ENCODE peak calls at places on chromosomes 2 and 18, in four cellular contexts. I is K562, D is WTC11, N is GM12878. Z is an unnamed sample.

GRCh38 chr2:68124321-68124720 is 33.4 kb upstream of the PNO1 start:
- DNase-seq in N (no peak), I (no peak), D (no peak), Z (no peak)

GRCh38 chr2:149827585-149828156 is 240.1 kb upstream of the MMADHC start:
- DNase-seq in I (no peak), D (no peak), N (no peak), Z (no peak)

GRCh38 chr2:199395311-199395710 is 62.4 kb downstream of the SATB2 start:
- DNase-seq in I (no peak), D (no peak), N (no peak), Z (no peak)

GRCh38 chr2:6906165-6906751 is 11.0 kb upstream of the RNF144A start:
- DNase-seq in N (no peak), I (no peak), D (no peak), Z (no peak)

GRCh38 chr18:3717626-3718025 is 267.7 kb downstream of the TGIF1 start:
- DNase-seq in I (no peak), D (no peak), N (no peak), Z (no peak)

GRCh38 chr2:23394700-23395099 is 9.7 kb downstream of the KLHL29 start:
- DNase-seq in D (no peak), I (no peak), N (no peak), Z (no peak)

GRCh38 chr2:12797815-12798214 is 81.1 kb downstream of the TRIB2 start:
- DNase-seq in I (no peak), D (no peak), N (no peak), Z (no peak)

GRCh38 chr18:79223431-79223830 is 154.2 kb downstream of the ATP9B start:
- DNase-seq in I (no peak), D (no peak), N (no peak), Z (no peak)

GRCh38 chr2:151902829-151903228 is 74.6 kb upstream of the ARL5A start:
- DNase-seq in D (no peak), I (no peak), N (no peak), Z (no peak)

GRCh38 chr2:70328921-70329561 is 27.2 kb upstream of the FAM136A start:
- DNase-seq in I (no peak), D (no peak), N (no peak), Z (peak)

GRCh38 chr2:24253303-24253919 is 78.6 kb downstream of the FAM228A start:
- DNase-seq in N (no peak), I (peak), D (no peak), Z (no peak)

GRCh38 chr18:70636991-70637390 is 348.1 kb downstream of the SOCS6 start:
- DNase-seq in D (no peak), N (no peak), I (no peak), Z (no peak)

GRCh38 chr2:48906640-48907039 is 151.1 kb upstream of the LHCGR start:
- DNase-seq in N (no peak), D (no peak), I (no peak), Z (no peak)

GRCh38 chr2:156896294-156896693 is 361.2 kb upstream of the GALNT5 start:
- DNase-seq in I (no peak), D (no peak), N (peak), Z (no peak)

GRCh38 chr2:101833890-101834523 is 136.5 kb downstream of the MAP4K4 start:
- DNase-seq in D (no peak), N (no peak), I (no peak), Z (no peak)

GRCh38 chr2:103445356-103445755 is 683.5 kb downstream of the TMEM182 start:
- DNase-seq in I (no peak), D (no peak), N (no peak), Z (no peak)

GRCh38 chr2:950627-950992 is at the start of gene SNTG2:
- DNase-seq in D (peak), N (no peak), I (peak), Z (no peak)

GRCh38 chr18:77103181-77103875 is 29.3 kb downstream of the MBP start:
- DNase-seq in D (no peak), I (no peak), N (no peak), Z (no peak)
- TF ChIP-seq CBFB in D (no peak), I (no peak), N (no peak), Z (no peak)

DNA sequence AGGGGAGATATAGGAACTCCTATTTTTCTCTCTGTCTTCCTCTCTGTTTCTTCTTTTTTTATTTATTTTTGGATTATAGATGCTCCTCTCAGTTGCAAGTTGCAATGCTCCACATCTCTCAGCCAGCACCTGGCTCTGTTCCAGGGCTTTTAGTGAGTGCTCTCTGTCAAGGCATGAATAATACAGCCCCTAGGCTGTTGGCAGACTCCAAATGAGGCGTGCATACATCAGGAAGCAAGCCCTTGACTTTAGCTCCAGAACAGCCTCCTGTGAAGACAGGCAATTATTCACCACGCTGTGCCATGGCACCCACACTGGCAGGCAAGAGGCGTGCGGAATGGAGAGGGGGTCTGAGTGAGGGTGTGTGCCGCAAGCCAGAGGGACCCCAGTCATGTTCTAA is 228.1 kb upstream of the PXDN start:
- DNase-seq in N (no peak), I (no peak), D (no peak), Z (no peak)
- TF ChIP-seq CBFB in N (no peak), I (no peak), D (no peak), Z (no peak)

DNA sequence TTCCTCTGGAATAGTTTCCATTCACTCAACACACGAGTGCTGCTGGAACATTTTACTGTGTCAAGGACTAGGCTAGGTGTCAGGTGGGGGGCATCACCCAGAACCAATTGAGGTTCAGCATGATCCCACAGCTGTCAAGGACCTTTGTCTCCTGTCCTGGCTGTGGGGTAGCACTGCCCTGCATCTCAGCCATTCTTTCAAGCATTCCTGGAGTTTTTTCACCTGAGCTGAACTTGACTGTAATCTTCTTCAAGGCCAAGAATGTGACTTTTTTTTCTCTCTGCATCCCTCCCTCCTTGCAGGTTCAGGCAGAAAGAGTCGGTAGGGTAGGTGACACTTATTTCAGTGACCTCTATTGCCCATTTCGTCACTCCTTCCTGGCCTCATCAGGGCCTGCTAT is 3.5 kb downstream of the MAPK4 start:
- DNase-seq in N (no peak), D (no peak), I (no peak), Z (no peak)
- TF ChIP-seq CBFB in N (no peak), D (no peak), I (no peak), Z (no peak)

GRCh38 chr2:174985624-174986023 is 19.6 kb downstream of the CHN1 start:
- DNase-seq in N (no peak), D (no peak), I (no peak), Z (peak)

GRCh38 chr2:174977364-174977763 is 27.8 kb downstream of the CHN1 start:
- DNase-seq in N (no peak), D (no peak), I (no peak), Z (no peak)

GRCh38 chr2:174984561-174984960 is 20.6 kb downstream of the CHN1 start:
- DNase-seq in I (no peak), N (no peak), D (no peak), Z (no peak)

GRCh38 chr2:174979996-174980395 is 25.2 kb downstream of the CHN1 start:
- DNase-seq in I (no peak), N (no peak), D (no peak), Z (no peak)

DNA sequence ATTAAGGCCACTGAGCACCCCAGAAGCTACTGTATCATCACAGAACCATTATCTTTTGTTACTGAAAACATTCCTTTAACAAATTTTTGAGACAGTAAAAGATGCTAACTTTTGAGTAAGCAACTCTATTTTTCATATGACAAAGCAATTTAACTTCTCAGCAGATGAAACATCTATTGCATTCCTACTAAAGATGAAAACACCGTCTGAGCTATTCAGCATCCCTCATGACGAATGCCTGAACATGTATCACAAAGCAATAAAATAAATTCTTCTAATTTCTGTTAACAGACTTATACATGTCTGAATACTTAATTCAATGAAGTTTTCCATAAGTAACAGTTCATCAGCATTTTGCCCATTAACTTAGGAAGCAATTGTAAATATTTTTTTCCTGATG is 23.8 kb downstream of the CHN1 start:
- DNase-seq in N (no peak), D (no peak), I (no peak), Z (no peak)
- TF ChIP-seq CBFB in N (no peak), D (no peak), I (no peak), Z (no peak)

DNA sequence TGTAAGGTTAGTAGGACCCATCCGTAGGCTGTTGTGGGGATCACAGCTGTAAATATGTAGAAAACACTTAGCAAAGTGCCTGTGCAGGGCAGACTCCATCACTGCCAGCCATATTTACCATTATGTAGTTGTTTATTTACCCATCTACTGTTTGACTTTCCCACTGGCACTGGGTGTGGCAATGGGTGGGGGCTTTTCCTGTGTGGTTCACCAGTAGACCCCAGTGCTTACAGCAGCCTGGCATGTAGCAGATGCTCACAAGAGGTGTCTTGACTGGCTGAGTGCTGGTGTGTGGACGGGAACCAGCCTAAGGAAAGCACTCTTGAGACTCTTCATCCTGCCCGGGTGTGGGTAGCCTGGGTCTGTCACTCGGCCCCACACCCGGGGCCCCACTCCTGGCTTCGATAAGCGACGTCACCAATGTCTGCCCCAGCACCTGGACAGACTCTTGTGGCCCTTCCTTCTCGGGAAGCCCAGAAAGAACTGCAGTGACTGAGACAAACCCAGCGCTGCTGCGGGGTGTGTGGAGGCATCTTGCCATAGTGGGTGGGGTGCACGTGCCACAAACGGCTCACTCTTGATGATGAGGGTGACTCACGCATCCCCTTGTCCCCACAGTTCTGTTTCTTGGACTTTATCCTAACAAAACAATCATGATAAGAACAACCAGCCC is 78.3 kb downstream of the HDAC4 start:
- DNase-seq in N (no peak), I (peak), D (no peak), Z (no peak)
- TF ChIP-seq CBFB in N (no peak), I (no peak), D (no peak), Z (no peak)

Z was measured in HepG2.